ENCODE peak calls at places on chromosome 12, in ten cellular contexts. U is GM06990, T is heart right ventricle, H is PC-3, C is mammary epithelial cell, G is neural crest cell, O is cardiac fibroblast, M is right lobe of liver, K is A549, F is nephron progenitor cell. B is an unnamed sample.

GRCh38 chr12:32922546-32923297 is 26.1 kb upstream of the PKP2 start:
- DNase-seq in F (no peak), K (no peak), G (no peak), O (no peak), C (peak; percentile 46), M (no peak), H (no peak), T (no peak), U (no peak), B (no peak)

GRCh38 chr12:4171742-4172141 is 101.8 kb upstream of the CCND2 start:
- DNase-seq in C (no peak), O (no peak), G (no peak), F (no peak), K (no peak), T (no peak), U (no peak), H (no peak), M (no peak), B (no peak)

GRCh38 chr12:118429703-118430383 is 53.5 kb downstream of the SUDS3 start:
- DNase-seq in H (no peak), G (no peak), U (no peak), T (no peak), K (no peak), O (no peak), M (no peak), F (no peak), C (no peak), B (no peak)

GRCh38 chr12:112182499-112182898 is 57.1 kb downstream of the TRAFD1 start:
- DNase-seq in C (no peak), T (no peak), K (no peak), H (no peak), F (no peak), G (peak; percentile 41), M (no peak), O (peak; percentile 62), U (no peak), B (no peak)

GRCh38 chr12:91272456-91273063 is 89.9 kb upstream of the DCN start:
- DNase-seq in T (peak; percentile 74), F (no peak), K (no peak), O (peak; percentile 91), H (no peak), M (no peak), C (no peak), U (no peak), G (no peak), B (no peak)

GRCh38 chr12:122651520-122652224 is 51.5 kb downstream of the HCAR2 start:
- DNase-seq in M (no peak), T (no peak), C (no peak), H (no peak), F (no peak), K (no peak), O (no peak), U (no peak), G (no peak), B (no peak)

GRCh38 chr12:64580681-64581080 is 29.6 kb upstream of the RASSF3 start:
- DNase-seq in O (no peak), H (no peak), C (no peak), F (no peak), K (no peak), T (no peak), U (no peak), G (no peak), M (no peak), B (no peak)

GRCh38 chr12:79360269-79360668 is 330.5 kb downstream of the PAWR start:
- DNase-seq in M (no peak), K (no peak), O (no peak), F (no peak), H (no peak), U (no peak), C (no peak), T (no peak), G (no peak), B (no peak)

GRCh38 chr12:2149091-2149490 is 96.3 kb downstream of the CACNA1C start:
- DNase-seq in T (no peak), C (no peak), O (peak; percentile 16), M (no peak), H (no peak), U (no peak), G (no peak), F (no peak), K (no peak), B (no peak)

GRCh38 chr12:126204326-126204725 is 1139.1 kb downstream of the AACS start:
- DNase-seq in U (no peak), K (no peak), C (no peak), O (no peak), T (no peak), F (no peak), M (no peak), H (no peak), G (no peak), B (no peak)

GRCh38 chr12:120132863-120133385 is 16.4 kb upstream of the RAB35 start:
- DNase-seq in U (peak; percentile 83), K (no peak), M (no peak), G (no peak), T (no peak), O (no peak), F (no peak), H (no peak), C (no peak), B (no peak)

GRCh38 chr12:32171211-32171610 is 64.6 kb downstream of the BICD1 start:
- DNase-seq in O (no peak), T (no peak), K (no peak), H (no peak), F (no peak), G (no peak), C (no peak), M (no peak), U (no peak), B (no peak)

GRCh38 chr12:20264608-20265114 is 103.7 kb upstream of the PDE3A start:
- DNase-seq in K (peak; percentile 24), C (no peak), F (no peak), M (no peak), U (no peak), O (no peak), T (no peak), G (no peak), H (no peak), B (no peak)

GRCh38 chr12:121702944-121703343 is 9.6 kb upstream of the TMEM120B start:
- DNase-seq in H (no peak), O (no peak), C (no peak), F (no peak), M (no peak), T (no peak), G (no peak), K (no peak), U (no peak), B (no peak)

GRCh38 chr12:131687346-131688125 is 23.4 kb upstream of the SFSWAP start:
- DNase-seq in F (no peak), K (no peak), O (no peak), M (no peak), T (no peak), U (no peak), H (no peak), C (no peak), G (no peak), B (no peak)

DNA sequence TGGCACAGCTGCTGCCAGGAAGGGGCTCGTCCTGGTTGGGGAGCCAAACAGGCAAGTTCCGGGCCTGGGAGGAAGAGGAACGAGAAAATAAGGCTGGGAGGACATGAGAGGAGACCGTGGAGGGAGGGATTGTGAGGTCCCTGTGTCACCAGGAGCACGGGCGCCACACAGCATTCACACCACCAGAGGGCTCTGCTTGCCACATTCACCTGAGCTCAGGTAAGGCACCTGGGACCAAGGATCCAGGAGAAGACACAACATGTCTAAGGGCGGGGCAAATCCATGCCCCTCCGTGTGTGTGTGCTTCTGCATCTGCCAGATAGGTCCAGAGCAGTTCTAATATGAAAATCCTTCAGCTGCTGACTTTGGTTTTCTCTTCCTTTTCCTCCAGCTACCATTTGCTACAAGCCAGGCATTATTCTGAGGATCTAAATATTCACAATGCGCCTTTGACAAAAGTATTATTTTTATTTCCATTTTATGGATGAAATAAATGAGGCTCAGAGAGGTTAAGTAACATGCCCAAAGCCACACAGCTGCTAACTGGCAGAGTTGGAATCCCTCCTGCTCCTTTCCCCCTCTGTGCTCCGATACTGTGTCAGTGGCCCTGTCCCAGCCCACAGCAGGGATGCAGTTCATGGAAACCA is 14.6 kb downstream of the RAPGEF3 start:
- DNase-seq in F (no peak), C (peak; percentile 73), O (no peak), K (peak; percentile 39), G (no peak), U (no peak), M (peak; percentile 71), T (no peak), H (peak; percentile 85), B (no peak)
- TF ChIP-seq CTCF in F (peak; percentile 38), C (peak; percentile 88), O (peak; percentile 40), K (peak; percentile 65), G (peak; percentile 74), U (peak; percentile 69), M (peak; percentile 75), T (no peak), H (peak; percentile 90), B (peak; percentile 49)

GRCh38 chr12:84874825-84875139 is 37.8 kb downstream of the SLC6A15 start:
- DNase-seq in H (no peak), C (no peak), K (no peak), U (no peak), G (no peak), F (no peak), O (no peak), T (no peak), M (no peak), B (no peak)
- TF ChIP-seq CTCF in H (no peak), C (no peak), K (no peak), U (no peak), G (peak; percentile 7), F (no peak), O (no peak), T (peak; percentile 6), M (no peak), B (peak; percentile 56)

DNA sequence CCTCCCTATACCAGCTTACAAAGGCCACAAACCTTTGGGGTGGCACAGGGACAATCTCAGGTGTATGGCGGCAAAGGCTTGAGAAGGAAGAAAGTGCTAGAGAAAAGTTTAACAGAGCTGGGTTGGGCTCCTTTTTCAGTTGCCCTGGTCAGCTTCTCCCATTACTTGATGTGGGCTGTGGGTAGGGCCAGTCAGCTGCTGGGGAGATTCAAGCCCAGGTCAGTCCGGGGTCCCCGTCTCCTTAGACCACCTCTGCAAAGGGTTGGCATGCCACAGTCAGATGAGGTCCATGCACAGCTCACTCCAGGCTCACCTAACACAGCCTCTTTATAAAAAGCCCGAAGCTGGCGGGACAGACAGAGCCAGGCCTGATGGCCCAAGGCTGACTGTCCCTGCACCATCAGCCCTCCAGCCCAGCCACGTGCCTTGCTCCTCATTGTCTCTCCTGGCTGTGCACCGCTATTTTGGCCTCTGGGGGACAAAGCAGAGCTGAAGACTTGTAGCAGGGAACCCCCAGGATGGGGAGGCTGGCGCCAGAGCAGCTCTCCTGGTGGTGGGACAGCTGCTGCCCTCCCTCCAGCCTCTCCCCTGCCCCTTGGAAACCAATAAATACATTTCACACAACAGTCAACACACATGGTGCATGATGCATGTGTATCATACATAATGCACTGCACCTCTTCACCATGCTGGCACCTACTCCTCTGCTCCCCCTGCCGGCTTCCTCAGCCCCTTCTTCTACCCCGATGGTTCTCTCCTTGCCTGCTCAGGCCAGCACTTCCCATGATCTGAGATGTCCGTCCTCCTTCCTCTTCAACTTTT is 61.7 kb upstream of the DDX11 start:
- DNase-seq in G (no peak), H (no peak), T (no peak), U (no peak), C (no peak), M (no peak), F (no peak), K (no peak), O (no peak), B (no peak)
- TF ChIP-seq CTCF in G (peak; percentile 42), H (no peak), T (no peak), U (peak; percentile 51), C (peak; percentile 2), M (no peak), F (no peak), K (no peak), O (peak; percentile 28), B (no peak)

GRCh38 chr12:110661337-110661972 is 27.5 kb downstream of the HVCN1 start:
- DNase-seq in H (no peak), O (no peak), M (no peak), G (no peak), U (peak; percentile 88), C (no peak), K (no peak), F (no peak), T (no peak), B (no peak)
- TF ChIP-seq CTCF in H (no peak), O (no peak), M (no peak), G (no peak), U (no peak), C (no peak), K (no peak), F (no peak), T (no peak), B (no peak)